ENCODE peak calls at places on chromosomes 6 and 20, in five cellular contexts. One of them, this sample, is unnamed.
A peak's percentile ranks its signal among the peaks of the same experiment; 100 is the strongest.

GRCh38 chr6:33966536-33966935 is 162.7 kb upstream of the MLN start:
- DNase-seq in H7: no peak
- DNase-seq in astrocyte: no peak
- DNase-seq in fibroblast of lung: no peak
- DNase-seq in upper lobe of right lung: peak; percentile 7
- DNase-seq in this sample: no peak

GRCh38 chr6:156174026-156174880 is 602.9 kb upstream of the ARID1B start:
- DNase-seq in H7: no peak
- DNase-seq in astrocyte: no peak
- DNase-seq in fibroblast of lung: no peak
- DNase-seq in upper lobe of right lung: no peak
- DNase-seq in this sample: no peak

GRCh38 chr6:84033523-84034451 is at the start of gene MRAP2:
- DNase-seq in H7: peak; percentile 86
- DNase-seq in astrocyte: peak; percentile 12
- DNase-seq in fibroblast of lung: peak; percentile 47
- DNase-seq in upper lobe of right lung: peak; percentile 76
- DNase-seq in this sample: peak; percentile 55

GRCh38 chr20:2301164-2301622 is 5.4 kb downstream of the TGM3 start:
- DNase-seq in H7: no peak
- DNase-seq in astrocyte: peak; percentile 11
- DNase-seq in fibroblast of lung: peak; percentile 17
- DNase-seq in upper lobe of right lung: peak; percentile 74
- DNase-seq in this sample: peak; percentile 80

GRCh38 chr6:100388868-100389519 is 75.7 kb downstream of the SIM1 start:
- DNase-seq in H7: no peak
- DNase-seq in astrocyte: no peak
- DNase-seq in fibroblast of lung: no peak
- DNase-seq in upper lobe of right lung: no peak
- DNase-seq in this sample: no peak

GRCh38 chr20:63471719-63472158 is 716 bp downstream of the KCNQ2 start:
- DNase-seq in H7: peak; percentile 93
- DNase-seq in astrocyte: no peak
- DNase-seq in fibroblast of lung: no peak
- DNase-seq in upper lobe of right lung: no peak
- DNase-seq in this sample: no peak

GRCh38 chr20:58094698-58095097 is 133.8 kb downstream of the ANKRD60 start:
- DNase-seq in H7: no peak
- DNase-seq in astrocyte: no peak
- DNase-seq in fibroblast of lung: no peak
- DNase-seq in upper lobe of right lung: no peak
- DNase-seq in this sample: no peak

GRCh38 chr20:40720826-40721225 is 31.8 kb upstream of the MAFB start:
- DNase-seq in H7: no peak
- DNase-seq in astrocyte: no peak
- DNase-seq in fibroblast of lung: no peak
- DNase-seq in upper lobe of right lung: no peak
- DNase-seq in this sample: no peak

GRCh38 chr6:131629656-131630055 is 1.6 kb upstream of the MED23 start:
- DNase-seq in H7: no peak
- DNase-seq in astrocyte: no peak
- DNase-seq in fibroblast of lung: no peak
- DNase-seq in upper lobe of right lung: no peak
- DNase-seq in this sample: no peak

GRCh38 chr6:127855542-127856159 is 45.2 kb downstream of the THEMIS start:
- DNase-seq in H7: no peak
- DNase-seq in astrocyte: no peak
- DNase-seq in fibroblast of lung: no peak
- DNase-seq in upper lobe of right lung: no peak
- DNase-seq in this sample: no peak

GRCh38 chr6:101083533-101084172 is 202.5 kb upstream of the ASCC3 start:
- DNase-seq in H7: no peak
- DNase-seq in astrocyte: peak; percentile 71
- DNase-seq in fibroblast of lung: peak; percentile 81
- DNase-seq in upper lobe of right lung: no peak
- DNase-seq in this sample: no peak

GRCh38 chr6:134195164-134195906 is 122.6 kb downstream of the SGK1 start:
- DNase-seq in H7: no peak
- DNase-seq in astrocyte: peak; percentile 69
- DNase-seq in fibroblast of lung: peak; percentile 69
- DNase-seq in upper lobe of right lung: no peak
- DNase-seq in this sample: no peak

GRCh38 chr20:44516491-44516890 is 5.4 kb downstream of the SERINC3 start:
- DNase-seq in H7: no peak
- DNase-seq in astrocyte: no peak
- DNase-seq in fibroblast of lung: no peak
- DNase-seq in upper lobe of right lung: no peak
- DNase-seq in this sample: no peak

GRCh38 chr6:10485406-10485805 is 35.7 kb upstream of the GCNT2 start:
- DNase-seq in H7: no peak
- DNase-seq in astrocyte: no peak
- DNase-seq in fibroblast of lung: no peak
- DNase-seq in upper lobe of right lung: no peak
- DNase-seq in this sample: no peak

GRCh38 chr6:12229332-12229731 is 60.8 kb upstream of the EDN1 start:
- DNase-seq in H7: no peak
- DNase-seq in astrocyte: no peak
- DNase-seq in fibroblast of lung: no peak
- DNase-seq in upper lobe of right lung: no peak
- DNase-seq in this sample: no peak

GRCh38 chr6:87944541-87944954 is 103.1 kb upstream of the SPACA1 start:
- DNase-seq in H7: peak; percentile 54
- DNase-seq in astrocyte: peak; percentile 78
- DNase-seq in fibroblast of lung: peak; percentile 85
- DNase-seq in upper lobe of right lung: peak; percentile 70
- DNase-seq in this sample: peak; percentile 63

GRCh38 chr6:170159040-170159965 is 131.6 kb downstream of the DLL1 start:
- DNase-seq in H7: no peak
- DNase-seq in astrocyte: no peak
- DNase-seq in fibroblast of lung: no peak
- DNase-seq in upper lobe of right lung: no peak
- DNase-seq in this sample: peak; percentile 46

GRCh38 chr6:30690403-30691207 is at the start of gene NRM:
- DNase-seq in H7: peak; percentile 97
- DNase-seq in astrocyte: peak; percentile 61
- DNase-seq in fibroblast of lung: peak; percentile 77
- DNase-seq in upper lobe of right lung: peak; percentile 92
- DNase-seq in this sample: peak; percentile 89

GRCh38 chr6:17086469-17086868 is 15.4 kb upstream of the STMND1 start:
- DNase-seq in H7: peak; percentile 46
- DNase-seq in astrocyte: peak; percentile 49
- DNase-seq in fibroblast of lung: peak; percentile 67
- DNase-seq in upper lobe of right lung: no peak
- DNase-seq in this sample: no peak

GRCh38 chr6:169724554-169725269 is 412 bp upstream of the PHF10 start:
- DNase-seq in H7: peak; percentile 94
- DNase-seq in astrocyte: no peak
- DNase-seq in fibroblast of lung: peak; percentile 47
- DNase-seq in upper lobe of right lung: peak; percentile 83
- DNase-seq in this sample: peak; percentile 62

GRCh38 chr6:64012351-64013060 is 376.9 kb downstream of the PHF3 start:
- DNase-seq in H7: peak; percentile 64
- DNase-seq in astrocyte: peak; percentile 1
- DNase-seq in fibroblast of lung: peak; percentile 5
- DNase-seq in upper lobe of right lung: no peak
- DNase-seq in this sample: no peak

GRCh38 chr20:39660251-39660650 is 698.1 kb downstream of the DHX35 start:
- DNase-seq in H7: no peak
- DNase-seq in astrocyte: peak; percentile 75
- DNase-seq in fibroblast of lung: peak; percentile 82
- DNase-seq in upper lobe of right lung: no peak
- DNase-seq in this sample: no peak

GRCh38 chr6:27426045-27426620 is 37.6 kb downstream of the ZNF391 start:
- DNase-seq in H7: no peak
- DNase-seq in astrocyte: no peak
- DNase-seq in fibroblast of lung: no peak
- DNase-seq in upper lobe of right lung: no peak
- DNase-seq in this sample: no peak

GRCh38 chr6:37260063-37260843 is 2.3 kb upstream of the TMEM217 start:
- DNase-seq in H7: no peak
- DNase-seq in astrocyte: no peak
- DNase-seq in fibroblast of lung: no peak
- DNase-seq in upper lobe of right lung: no peak
- DNase-seq in this sample: no peak

GRCh38 chr6:43768983-43769525 is 957 bp upstream of the VEGFA start:
- DNase-seq in H7: no peak
- DNase-seq in astrocyte: peak; percentile 77
- DNase-seq in fibroblast of lung: peak; percentile 86
- DNase-seq in upper lobe of right lung: no peak
- DNase-seq in this sample: peak; percentile 49
- H3K4me3 ChIP-seq in H7: no peak overlapping the region
- H3K4me3 ChIP-seq in astrocyte: no peak overlapping the region
- H3K4me3 ChIP-seq in fibroblast of lung: no peak overlapping the region
- H3K4me3 ChIP-seq in upper lobe of right lung: no peak overlapping the region
- H3K4me3 ChIP-seq in this sample: no peak overlapping the region

GRCh38 chr20:23242104-23242503 is 108.5 kb upstream of the NXT1 start:
- DNase-seq in H7: no peak
- DNase-seq in astrocyte: no peak
- DNase-seq in fibroblast of lung: no peak
- DNase-seq in upper lobe of right lung: peak; percentile 25
- DNase-seq in this sample: no peak

GRCh38 chr20:23243791-23244190 is 106.8 kb upstream of the NXT1 start:
- DNase-seq in H7: no peak
- DNase-seq in astrocyte: no peak
- DNase-seq in fibroblast of lung: no peak
- DNase-seq in upper lobe of right lung: no peak
- DNase-seq in this sample: no peak

GRCh38 chr20:23241416-23241815 is 109.2 kb upstream of the NXT1 start:
- DNase-seq in H7: no peak
- DNase-seq in astrocyte: no peak
- DNase-seq in fibroblast of lung: no peak
- DNase-seq in upper lobe of right lung: peak; percentile 5
- DNase-seq in this sample: no peak

GRCh38 chr20:23242556-23243180 is 107.9 kb upstream of the NXT1 start:
- DNase-seq in H7: no peak
- DNase-seq in astrocyte: no peak
- DNase-seq in fibroblast of lung: no peak
- DNase-seq in upper lobe of right lung: peak; percentile 11
- DNase-seq in this sample: no peak

GRCh38 chr20:23240519-23240918 is 110.1 kb upstream of the NXT1 start:
- DNase-seq in H7: no peak
- DNase-seq in astrocyte: no peak
- DNase-seq in fibroblast of lung: no peak
- DNase-seq in upper lobe of right lung: no peak
- DNase-seq in this sample: no peak
- H3K27me3 ChIP-seq in H7: no peaks in the 10 kb centered on the region
- H3K27me3 ChIP-seq in astrocyte: no peaks in the 10 kb centered on the region
- H3K27me3 ChIP-seq in fibroblast of lung: peaks cover 2% of the 10 kb centered on the region
- H3K27me3 ChIP-seq in upper lobe of right lung: no peaks in the 10 kb centered on the region
- H3K27me3 ChIP-seq in this sample: no peaks in the 10 kb centered on the region

DNA sequence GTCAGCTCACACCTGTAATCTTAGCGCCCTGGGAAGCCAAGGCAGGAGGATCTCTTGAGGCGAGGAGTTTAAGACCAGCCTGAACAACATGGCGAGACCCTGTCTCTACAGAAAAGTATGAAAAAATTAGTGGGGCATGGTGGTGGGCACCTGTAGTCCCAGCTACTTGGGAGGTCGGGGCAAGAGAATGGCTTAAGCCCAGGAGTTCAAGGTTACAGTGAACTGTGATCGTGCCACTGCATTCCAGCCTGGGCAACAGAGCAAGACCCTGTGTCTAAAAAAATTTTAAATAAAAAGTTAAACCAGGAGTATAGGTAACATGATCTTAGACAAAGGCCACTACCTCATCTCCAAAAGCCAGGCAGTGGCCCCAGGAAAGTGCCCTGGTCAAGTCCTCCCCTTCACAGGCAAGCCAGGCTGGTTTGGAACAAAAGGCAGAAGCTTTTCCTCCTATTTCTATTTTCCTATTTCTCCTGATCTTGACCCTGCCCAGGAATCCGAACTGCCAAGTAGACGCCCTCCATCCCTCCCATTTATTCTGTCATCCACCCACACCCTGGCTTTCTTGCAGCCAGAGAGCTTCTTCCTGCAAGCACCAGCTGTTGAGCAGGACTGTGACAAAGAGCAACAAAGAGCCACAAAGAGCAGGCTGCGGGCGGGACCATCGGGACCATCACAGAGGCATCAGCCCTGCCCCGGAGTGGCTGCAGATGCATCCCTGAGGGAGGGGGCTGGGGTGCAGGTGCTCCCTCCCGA is 149.9 kb upstream of the AFDN start:
- DNase-seq in H7: peak; percentile 62
- DNase-seq in astrocyte: no peak
- DNase-seq in fibroblast of lung: no peak
- DNase-seq in upper lobe of right lung: peak; percentile 49
- DNase-seq in this sample: no peak
- H3K4me3 ChIP-seq in H7: no peak overlapping the region
- H3K4me3 ChIP-seq in astrocyte: no peak overlapping the region
- H3K4me3 ChIP-seq in fibroblast of lung: no peak overlapping the region
- H3K4me3 ChIP-seq in upper lobe of right lung: no peak overlapping the region
- H3K4me3 ChIP-seq in this sample: no peak overlapping the region

DNA sequence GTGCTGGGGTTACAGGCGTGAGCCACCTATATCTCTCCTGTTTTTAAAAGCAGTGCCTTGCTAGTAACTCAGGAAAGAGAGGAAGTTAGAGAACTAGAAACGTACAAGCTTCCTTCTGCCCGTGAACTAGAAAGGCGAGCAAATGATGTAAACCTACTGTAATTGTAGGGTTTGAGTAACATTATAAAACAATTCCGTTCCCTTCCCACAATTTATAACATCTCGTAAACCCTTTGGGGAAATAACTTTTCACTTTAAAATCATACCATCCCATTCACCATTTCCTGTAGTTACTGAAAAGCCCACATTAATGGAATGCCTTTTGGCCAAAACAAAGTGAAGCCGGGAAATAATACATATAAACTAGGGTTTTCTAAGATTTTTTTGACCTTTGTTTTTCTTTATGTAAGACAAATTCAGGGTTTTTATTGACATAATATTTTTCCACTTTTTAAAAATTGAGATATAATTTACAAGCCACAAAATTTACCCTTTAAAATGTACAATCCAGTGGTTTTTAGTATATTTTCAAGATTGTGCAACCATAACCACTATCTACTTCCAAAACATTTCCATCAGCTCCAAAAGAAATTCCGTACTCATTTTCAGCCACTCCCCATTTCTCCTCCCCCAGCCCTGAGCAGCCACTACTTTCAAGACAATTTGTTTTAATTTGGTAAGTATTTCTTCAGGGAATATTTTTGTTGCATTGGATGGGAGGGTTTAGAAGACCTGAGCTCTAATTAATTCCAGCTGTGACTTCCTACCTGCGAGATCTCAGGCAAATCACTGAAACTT is 175.1 kb upstream of the PDE10A start:
- DNase-seq in H7: no peak
- DNase-seq in astrocyte: no peak
- DNase-seq in fibroblast of lung: no peak
- DNase-seq in upper lobe of right lung: no peak
- DNase-seq in this sample: no peak
- H3K27me3 ChIP-seq in H7: no peaks in the 10 kb centered on the region
- H3K27me3 ChIP-seq in astrocyte: no peaks in the 10 kb centered on the region
- H3K27me3 ChIP-seq in fibroblast of lung: no peaks in the 10 kb centered on the region
- H3K27me3 ChIP-seq in upper lobe of right lung: no peaks in the 10 kb centered on the region
- H3K27me3 ChIP-seq in this sample: no peaks in the 10 kb centered on the region

This sample was measured in lower lobe of right lung.